ENCODE peak calls at places on chromosomes 2 and 18, in seven cellular contexts. Q, I, T, L, D, G and O are unnamed samples.

GRCh38 chr2:158931577-158931976 is 36.9 kb upstream of the TANC1 start:
- DNase-seq in I (peak; percentile 66), G (no peak), Q (no peak), D (no peak), L (no peak), T (no peak), O (no peak)

GRCh38 chr2:129918604-129919003 is 60.9 kb upstream of the RAB6C start:
- DNase-seq in L (no peak), Q (no peak), I (no peak), G (no peak), T (no peak), D (no peak), O (no peak)

GRCh38 chr2:80288576-80288975 is 16.0 kb downstream of the LRRTM1 start:
- DNase-seq in D (no peak), L (no peak), G (no peak), Q (no peak), T (no peak), I (peak; percentile 12), O (no peak)

GRCh38 chr18:59994357-59994756 is 94.6 kb downstream of the PMAIP1 start:
- DNase-seq in L (peak; percentile 11), T (no peak), Q (no peak), G (no peak), I (no peak), D (no peak), O (no peak)

GRCh38 chr2:234252766-234253165 is 202.3 kb downstream of the SPP2 start:
- DNase-seq in Q (no peak), I (no peak), D (no peak), L (no peak), T (no peak), G (no peak), O (no peak)

GRCh38 chr2:20231632-20232031 is 6.7 kb upstream of the SDC1 start:
- DNase-seq in I (peak; percentile 8), L (peak; percentile 87), Q (no peak), G (no peak), T (no peak), D (no peak), O (no peak)

GRCh38 chr2:7007846-7008741 is 90.9 kb downstream of the RNF144A start:
- DNase-seq in I (peak; percentile 45), L (no peak), T (peak; percentile 70), D (no peak), G (no peak), Q (no peak), O (no peak)

GRCh38 chr2:128169933-128170709 is 79.1 kb downstream of the UGGT1 start:
- DNase-seq in I (no peak), D (no peak), L (no peak), Q (no peak), T (no peak), G (no peak), O (no peak)

GRCh38 chr2:48032765-48033164 is 126.5 kb upstream of the FBXO11 start:
- DNase-seq in I (no peak), L (no peak), G (no peak), D (no peak), T (no peak), Q (no peak), O (no peak)

GRCh38 chr18:68992719-68993482 is 195.0 kb downstream of the CCDC102B start:
- DNase-seq in I (no peak), Q (no peak), G (no peak), L (no peak), T (no peak), D (no peak), O (no peak)

GRCh38 chr2:48092846-48093498 is 186.7 kb upstream of the FBXO11 start:
- DNase-seq in Q (no peak), T (no peak), I (peak; percentile 20), G (no peak), L (no peak), D (no peak), O (no peak)

GRCh38 chr18:28855989-28856388 is 679.1 kb upstream of the CDH2 start:
- DNase-seq in Q (no peak), L (no peak), T (no peak), G (no peak), D (no peak), I (no peak), O (no peak)

GRCh38 chr2:47459021-47459420 is 56.1 kb downstream of the MSH2 start:
- DNase-seq in Q (no peak), T (no peak), I (no peak), L (no peak), D (no peak), G (no peak), O (no peak)

GRCh38 chr2:216563646-216564045 is 65.0 kb downstream of the RPL37A start:
- DNase-seq in L (no peak), T (no peak), D (no peak), G (no peak), Q (no peak), I (no peak), O (no peak)

GRCh38 chr2:191311156-191311555 is 66.0 kb downstream of the MYO1B start:
- DNase-seq in D (no peak), I (no peak), Q (no peak), L (no peak), G (no peak), T (no peak), O (no peak)

GRCh38 chr2:185857676-185858075 is 119.1 kb downstream of the FSIP2 start:
- DNase-seq in L (no peak), T (no peak), G (no peak), I (no peak), D (no peak), Q (no peak), O (no peak)

GRCh38 chr2:218998414-218999002 is 5.3 kb upstream of the CRYBA2 start:
- DNase-seq in L (no peak), Q (no peak), G (no peak), I (no peak), D (no peak), T (no peak), O (no peak)

GRCh38 chr2:190713476-190713875 is 64.6 kb downstream of the NAB1 start:
- DNase-seq in T (no peak), D (no peak), G (no peak), L (no peak), Q (no peak), I (peak; percentile 24), O (no peak)

GRCh38 chr2:102735431-102736130 is 26.2 kb upstream of the TMEM182 start:
- DNase-seq in G (no peak), L (no peak), T (peak; percentile 85), I (no peak), Q (no peak), D (no peak), O (no peak)

GRCh38 chr2:182980115-182980514 is 58.1 kb downstream of the NCKAP1 start:
- DNase-seq in D (peak; percentile 32), G (peak; percentile 43), I (peak; percentile 45), L (peak; percentile 36), Q (no peak), T (no peak), O (peak; percentile 15)

GRCh38 chr2:1553671-1554295 is 140.5 kb downstream of the TPO start:
- DNase-seq in D (no peak), Q (no peak), I (peak; percentile 84), G (no peak), L (peak; percentile 58), T (no peak), O (no peak)

GRCh38 chr18:10121028-10121427 is 207.2 kb downstream of the VAPA start:
- DNase-seq in D (no peak), G (no peak), I (no peak), Q (no peak), L (no peak), T (no peak), O (no peak)

GRCh38 chr2:231476920-231477319 is 12.6 kb upstream of the NCL start:
- DNase-seq in L (no peak), D (no peak), T (no peak), G (no peak), I (no peak), Q (no peak), O (no peak)

GRCh38 chr2:140658766-140659165 is 1472.0 kb downstream of the LRP1B start:
- DNase-seq in Q (no peak), T (no peak), G (no peak), D (no peak), I (no peak), L (peak; percentile 3), O (no peak)

GRCh38 chr2:192593561-192593960 is 398.8 kb upstream of the TMEFF2 start:
- DNase-seq in D (no peak), L (no peak), T (no peak), Q (no peak), I (no peak), G (no peak), O (no peak)

GRCh38 chr2:128329607-128330006 is 10.9 kb upstream of the HS6ST1 start:
- DNase-seq in Q (no peak), G (no peak), T (no peak), L (no peak), I (peak; percentile 94), D (no peak), O (no peak)

GRCh38 chr2:50922506-50922905 is 109.4 kb downstream of the NRXN1 start:
- DNase-seq in I (no peak), L (no peak), Q (no peak), T (no peak), D (no peak), G (no peak), O (no peak)